ENCODE peak calls at places on chromosomes 1 and 21, in ten cellular contexts. O is transverse colon, K is stomach, D is HepG2, V is suprapubic skin, S is esophagus muscularis mucosa, Z is prostate gland, C is upper lobe of left lung, N is breast epithelium, F is sigmoid colon. X is an unnamed sample. For H3K4me1, the result is how much of the 10 kb centered on the place peaks cover.

GRCh38 chr1:23791434-23792047 is 596 bp downstream of the LYPLA2 start:
- DNase-seq in F (peak), V (no peak), K (peak), Z (no peak), S (no peak), O (peak), D (no peak), N (no peak), C (no peak), X (no peak)

GRCh38 chr1:32813941-32814739 is 3.0 kb downstream of the YARS1 start:
- DNase-seq in K (no peak), Z (no peak), C (no peak), F (no peak), S (no peak), D (peak), V (no peak), O (no peak), N (no peak), X (no peak)

GRCh38 chr1:51755437-51755836 is 123.1 kb downstream of the NRDC start:
- DNase-seq in F (no peak), K (no peak), O (no peak), D (no peak), V (no peak), S (no peak), C (no peak), Z (no peak), N (no peak), X (no peak)

GRCh38 chr1:33392639-33393038 is 38.3 kb downstream of the PHC2 start:
- DNase-seq in V (no peak), C (no peak), Z (no peak), D (no peak), S (peak), K (no peak), N (no peak), F (no peak), O (no peak), X (no peak)

GRCh38 chr1:67586596-67586995 is 98.4 kb upstream of the GADD45A start:
- DNase-seq in N (no peak), F (no peak), D (no peak), S (no peak), V (no peak), C (no peak), Z (no peak), K (no peak), O (no peak), X (no peak)

GRCh38 chr1:211036701-211037494 is 97.0 kb downstream of the KCNH1 start:
- DNase-seq in O (no peak), Z (no peak), S (no peak), K (no peak), D (peak), F (no peak), C (no peak), N (no peak), V (no peak), X (no peak)

GRCh38 chr1:17046043-17046657 is 7.7 kb downstream of the SDHB start:
- DNase-seq in V (no peak), D (peak), C (no peak), N (no peak), K (no peak), Z (no peak), S (no peak), F (no peak), O (no peak), X (no peak)

GRCh38 chr1:38835230-38835827 is 24.2 kb downstream of the RRAGC start:
- DNase-seq in N (no peak), O (peak), S (no peak), D (peak), V (no peak), C (no peak), K (no peak), Z (peak), F (no peak), X (no peak)

GRCh38 chr1:215083408-215083961 is 948 bp downstream of the KCNK2 start:
- DNase-seq in Z (no peak), O (no peak), K (no peak), V (peak), D (no peak), C (no peak), F (peak), S (no peak), N (peak), X (no peak)

GRCh38 chr21:42406201-42406601 is 2.5 kb downstream of the UBASH3A start:
- DNase-seq in N (no peak), S (no peak), C (no peak), V (no peak), O (peak), D (no peak), K (no peak), F (peak), Z (no peak), X (no peak)

GRCh38 chr1:84488107-84488506 is 9.0 kb downstream of the RPF1 start:
- DNase-seq in D (no peak), V (no peak), K (no peak), N (no peak), S (no peak), F (no peak), O (no peak), C (no peak), Z (no peak), X (no peak)

DNA sequence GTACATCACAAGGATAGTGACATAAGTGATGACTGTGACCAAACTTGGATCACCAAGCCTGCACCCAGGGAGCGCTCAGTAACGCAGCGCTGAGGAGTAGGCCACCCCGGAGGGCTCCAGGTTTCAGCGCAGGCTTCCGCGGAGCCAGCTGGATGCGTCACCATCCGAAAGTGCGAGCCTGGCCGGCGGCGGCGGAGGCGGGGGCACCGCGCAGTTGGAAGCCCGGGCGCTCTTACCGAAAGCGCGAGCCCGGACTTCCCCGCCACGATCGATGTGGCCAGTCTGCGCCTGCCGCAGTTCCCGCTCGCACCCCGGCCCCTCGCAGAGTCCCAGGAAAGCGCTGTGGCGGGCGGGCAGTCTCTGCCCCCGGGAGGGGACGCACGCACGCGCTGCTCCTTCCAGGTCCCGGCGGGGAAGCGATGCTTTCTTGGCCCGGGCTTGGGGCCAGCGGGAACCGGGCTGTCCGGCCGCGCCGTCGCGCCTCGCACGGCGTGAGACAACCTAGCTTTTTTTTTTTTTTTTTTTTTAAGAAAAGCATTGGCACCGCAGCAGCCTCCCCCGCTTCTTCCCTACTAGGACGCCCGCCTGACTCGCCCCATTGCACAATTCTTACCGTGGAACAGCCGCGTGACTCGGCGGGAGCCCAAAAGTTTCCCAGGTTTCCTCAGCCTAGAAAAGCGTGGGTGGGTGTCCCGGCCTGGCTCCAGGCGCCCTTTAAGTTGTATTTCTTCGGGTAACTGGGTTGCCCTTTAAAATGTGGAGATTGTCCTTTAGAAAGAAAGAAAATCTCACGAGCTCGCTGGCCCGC is 36.4 kb upstream of the JAK1 start:
- DNase-seq in S (peak), C (peak), D (no peak), F (peak), N (peak), O (peak), Z (peak), K (peak), V (peak), X (peak)
- TF ChIP-seq POLR2A in S (no peak), C (no peak), D (no peak), F (no peak), N (peak), O (peak), Z (peak), K (no peak), V (peak), X (no peak)

DNA sequence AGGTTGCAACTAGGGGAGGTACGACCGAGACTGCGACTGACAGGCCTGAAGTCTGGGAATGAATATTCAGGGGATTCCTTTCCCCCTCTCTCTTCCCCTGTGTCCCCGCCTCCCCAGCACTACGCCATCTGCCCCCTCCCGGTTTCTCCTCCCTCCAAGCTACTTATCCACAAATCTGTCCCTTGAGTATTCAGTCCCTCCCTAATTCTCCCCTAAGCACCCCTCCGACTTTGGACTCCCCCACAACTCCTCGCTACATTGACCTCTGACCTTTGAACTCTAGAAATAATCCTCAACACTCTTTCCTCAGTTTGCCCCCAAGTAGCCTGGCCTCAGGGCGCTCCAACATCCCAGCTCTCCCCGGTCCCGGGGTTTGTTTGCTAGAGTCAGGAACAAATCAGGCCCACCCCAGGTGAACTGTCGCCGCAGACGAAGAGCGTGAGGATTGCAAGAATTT is 393 bp downstream of the LYSMD1 start:
- DNase-seq in F (peak), S (no peak), Z (peak), N (peak), D (peak), O (peak), K (no peak), C (no peak), V (peak), X (no peak)
- H3K4me1 ChIP-seq in F (under half), S (under half), Z (under half), N (under half), D (under half), O (under half), K (under half), C (under half), V (under half), X (under half)

GRCh38 chr1:29145739-29146437 is 22.2 kb upstream of the TMEM200B start:
- DNase-seq in N (no peak), S (no peak), V (no peak), O (no peak), K (peak), F (no peak), D (peak), C (no peak), Z (no peak), X (no peak)
- TF ChIP-seq POLR2AphosphoS5 in N (no peak), S (peak), V (no peak), O (no peak), K (no peak), F (no peak), D (peak), C (no peak), Z (no peak), X (no peak)

GRCh38 chr1:50436489-50436888 is 13.2 kb upstream of the DMRTA2 start:
- DNase-seq in F (no peak), V (no peak), O (no peak), Z (no peak), C (no peak), S (no peak), D (no peak), N (no peak), K (no peak), X (no peak)
- TF ChIP-seq POLR2A in F (no peak), V (no peak), O (no peak), Z (no peak), C (no peak), S (no peak), D (no peak), N (no peak), K (no peak), X (no peak)

GRCh38 chr1:77876884-77877283 is 11.5 kb upstream of the NEXN start:
- DNase-seq in C (no peak), N (no peak), O (no peak), Z (no peak), V (no peak), D (no peak), K (no peak), F (no peak), S (no peak), X (no peak)
- H3K4me1 ChIP-seq in C (under half), N (under half), O (under half), Z (under half), V (under half), D (under half), K (under half), F (under half), S (under half), X (under half)

X was measured in vagina.